ENCODE peak calls at places on chromosomes 16 and 17, in five cellular contexts. One of them, this sample, is unnamed.

GRCh38 chr17:59427425-59427921 is 96.0 kb downstream of the YPEL2 start:
- DNase-seq in fibroblast of pulmonary artery: peak; percentile 86
- DNase-seq in A549: no peak
- DNase-seq in dorsolateral prefrontal cortex: peak; percentile 55
- DNase-seq in progenitor cell of endocrine pancreas: no peak
- DNase-seq in this sample: peak; percentile 74

GRCh38 chr17:35890774-35891155 is 10.6 kb upstream of the CCL5 start:
- DNase-seq in fibroblast of pulmonary artery: no peak
- DNase-seq in A549: no peak
- DNase-seq in dorsolateral prefrontal cortex: no peak
- DNase-seq in progenitor cell of endocrine pancreas: no peak
- DNase-seq in this sample: no peak

GRCh38 chr16:19291459-19291858 is 5.9 kb downstream of the CLEC19A start:
- DNase-seq in fibroblast of pulmonary artery: peak; percentile 21
- DNase-seq in A549: no peak
- DNase-seq in dorsolateral prefrontal cortex: peak; percentile 28
- DNase-seq in progenitor cell of endocrine pancreas: no peak
- DNase-seq in this sample: no peak

GRCh38 chr16:74456290-74456625 is 35.0 kb upstream of the CLEC18B start:
- DNase-seq in fibroblast of pulmonary artery: no peak
- DNase-seq in A549: no peak
- DNase-seq in dorsolateral prefrontal cortex: no peak
- DNase-seq in progenitor cell of endocrine pancreas: no peak
- DNase-seq in this sample: no peak

GRCh38 chr17:64772845-64773299 is 110.8 kb upstream of the SMURF2 start:
- DNase-seq in fibroblast of pulmonary artery: no peak
- DNase-seq in A549: no peak
- DNase-seq in dorsolateral prefrontal cortex: no peak
- DNase-seq in progenitor cell of endocrine pancreas: no peak
- DNase-seq in this sample: no peak

GRCh38 chr16:86074651-86075487 is 175.9 kb downstream of the IRF8 start:
- DNase-seq in fibroblast of pulmonary artery: no peak
- DNase-seq in A549: no peak
- DNase-seq in dorsolateral prefrontal cortex: no peak
- DNase-seq in progenitor cell of endocrine pancreas: no peak
- DNase-seq in this sample: no peak

GRCh38 chr17:78197147-78197830 is 10.1 kb downstream of the AFMID start:
- DNase-seq in fibroblast of pulmonary artery: no peak
- DNase-seq in A549: no peak
- DNase-seq in dorsolateral prefrontal cortex: peak; percentile 41
- DNase-seq in progenitor cell of endocrine pancreas: no peak
- DNase-seq in this sample: no peak

GRCh38 chr17:47934856-47935255 is 6.5 kb upstream of the PNPO start:
- DNase-seq in fibroblast of pulmonary artery: no peak
- DNase-seq in A549: no peak
- DNase-seq in dorsolateral prefrontal cortex: no peak
- DNase-seq in progenitor cell of endocrine pancreas: no peak
- DNase-seq in this sample: no peak

GRCh38 chr17:20189322-20189721 is 180.2 kb downstream of the SPECC1 start:
- DNase-seq in fibroblast of pulmonary artery: peak; percentile 14
- DNase-seq in A549: no peak
- DNase-seq in dorsolateral prefrontal cortex: peak; percentile 83
- DNase-seq in progenitor cell of endocrine pancreas: no peak
- DNase-seq in this sample: peak; percentile 8

GRCh38 chr16:11005611-11005975 is 61.2 kb downstream of the CLEC16A start:
- DNase-seq in fibroblast of pulmonary artery: peak; percentile 31
- DNase-seq in A549: no peak
- DNase-seq in dorsolateral prefrontal cortex: no peak
- DNase-seq in progenitor cell of endocrine pancreas: no peak
- DNase-seq in this sample: peak; percentile 83

GRCh38 chr16:75931043-75931442 is 204.8 kb upstream of the CPHXL start:
- DNase-seq in fibroblast of pulmonary artery: no peak
- DNase-seq in A549: no peak
- DNase-seq in dorsolateral prefrontal cortex: no peak
- DNase-seq in progenitor cell of endocrine pancreas: no peak
- DNase-seq in this sample: peak; percentile 32

GRCh38 chr17:80252871-80253270 is 7.8 kb upstream of the RNF213 start:
- DNase-seq in fibroblast of pulmonary artery: peak; percentile 20
- DNase-seq in A549: peak; percentile 93
- DNase-seq in dorsolateral prefrontal cortex: no peak
- DNase-seq in progenitor cell of endocrine pancreas: peak; percentile 34
- DNase-seq in this sample: peak; percentile 33

GRCh38 chr16:9160551-9160911 is 69.1 kb downstream of the HAPSTR1 start:
- DNase-seq in fibroblast of pulmonary artery: no peak
- DNase-seq in A549: no peak
- DNase-seq in dorsolateral prefrontal cortex: no peak
- DNase-seq in progenitor cell of endocrine pancreas: no peak
- DNase-seq in this sample: no peak

GRCh38 chr16:55391760-55392375 is 67.9 kb downstream of the IRX6 start:
- DNase-seq in fibroblast of pulmonary artery: no peak
- DNase-seq in A549: no peak
- DNase-seq in dorsolateral prefrontal cortex: no peak
- DNase-seq in progenitor cell of endocrine pancreas: no peak
- DNase-seq in this sample: no peak

GRCh38 chr16:82945420-82946096 is 318.8 kb downstream of the CDH13 start:
- DNase-seq in fibroblast of pulmonary artery: peak; percentile 27
- DNase-seq in A549: no peak
- DNase-seq in dorsolateral prefrontal cortex: no peak
- DNase-seq in progenitor cell of endocrine pancreas: no peak
- DNase-seq in this sample: no peak

GRCh38 chr17:79148584-79148983 is 74.0 kb downstream of the ENGASE start:
- DNase-seq in fibroblast of pulmonary artery: no peak
- DNase-seq in A549: no peak
- DNase-seq in dorsolateral prefrontal cortex: no peak
- DNase-seq in progenitor cell of endocrine pancreas: no peak
- DNase-seq in this sample: no peak

GRCh38 chr16:84484579-84485254 is 19.7 kb downstream of the MEAK7 start:
- DNase-seq in fibroblast of pulmonary artery: peak; percentile 74
- DNase-seq in A549: peak; percentile 47
- DNase-seq in dorsolateral prefrontal cortex: peak; percentile 69
- DNase-seq in progenitor cell of endocrine pancreas: peak; percentile 47
- DNase-seq in this sample: peak; percentile 85

GRCh38 chr17:2259769-2260536 is 43.6 kb downstream of the SMG6 start:
- DNase-seq in fibroblast of pulmonary artery: peak; percentile 26
- DNase-seq in A549: no peak
- DNase-seq in dorsolateral prefrontal cortex: peak; percentile 7
- DNase-seq in progenitor cell of endocrine pancreas: no peak
- DNase-seq in this sample: no peak

GRCh38 chr17:51260960-51261958 is 913 bp downstream of the UTP18 start:
- DNase-seq in fibroblast of pulmonary artery: peak; percentile 27
- DNase-seq in A549: peak; percentile 58
- DNase-seq in dorsolateral prefrontal cortex: peak; percentile 66
- DNase-seq in progenitor cell of endocrine pancreas: peak; percentile 65
- DNase-seq in this sample: no peak

GRCh38 chr16:23901178-23902131 is 65.7 kb downstream of the PRKCB start:
- DNase-seq in fibroblast of pulmonary artery: no peak
- DNase-seq in A549: no peak
- DNase-seq in dorsolateral prefrontal cortex: no peak
- DNase-seq in progenitor cell of endocrine pancreas: no peak
- DNase-seq in this sample: no peak

GRCh38 chr17:9622961-9623360 is 22.4 kb upstream of the USP43 start:
- DNase-seq in fibroblast of pulmonary artery: no peak
- DNase-seq in A549: no peak
- DNase-seq in dorsolateral prefrontal cortex: no peak
- DNase-seq in progenitor cell of endocrine pancreas: no peak
- DNase-seq in this sample: no peak

GRCh38 chr16:35207059-35207999 is 1747.9 kb downstream of the TP53TG3F start:
- DNase-seq in fibroblast of pulmonary artery: no peak
- DNase-seq in A549: no peak
- DNase-seq in dorsolateral prefrontal cortex: no peak
- DNase-seq in progenitor cell of endocrine pancreas: no peak
- DNase-seq in this sample: no peak

GRCh38 chr17:80834896-80835281 is 156.8 kb upstream of the CHMP6 start:
- DNase-seq in fibroblast of pulmonary artery: no peak
- DNase-seq in A549: no peak
- DNase-seq in dorsolateral prefrontal cortex: no peak
- DNase-seq in progenitor cell of endocrine pancreas: no peak
- DNase-seq in this sample: no peak

GRCh38 chr17:78995761-78996451 is 13.7 kb downstream of the CANT1 start:
- DNase-seq in fibroblast of pulmonary artery: no peak
- DNase-seq in A549: no peak
- DNase-seq in dorsolateral prefrontal cortex: no peak
- DNase-seq in progenitor cell of endocrine pancreas: no peak
- DNase-seq in this sample: no peak

GRCh38 chr16:89721644-89722391 is 481 bp downstream of the ZNF276 start:
- DNase-seq in fibroblast of pulmonary artery: peak; percentile 61
- DNase-seq in A549: peak; percentile 42
- DNase-seq in dorsolateral prefrontal cortex: peak; percentile 30
- DNase-seq in progenitor cell of endocrine pancreas: no peak
- DNase-seq in this sample: peak; percentile 78

GRCh38 chr17:42781639-42782401 is 1.4 kb downstream of the WNK4 start:
- DNase-seq in fibroblast of pulmonary artery: no peak
- DNase-seq in A549: no peak
- DNase-seq in dorsolateral prefrontal cortex: no peak
- DNase-seq in progenitor cell of endocrine pancreas: no peak
- DNase-seq in this sample: no peak

GRCh38 chr16:16120382-16121184 is 102.7 kb downstream of the ABCC6 start:
- DNase-seq in fibroblast of pulmonary artery: peak; percentile 48
- DNase-seq in A549: no peak
- DNase-seq in dorsolateral prefrontal cortex: peak; percentile 71
- DNase-seq in progenitor cell of endocrine pancreas: no peak
- DNase-seq in this sample: peak; percentile 13

GRCh38 chr17:60602385-60602742 is 2.4 kb downstream of the PPM1D start:
- DNase-seq in fibroblast of pulmonary artery: no peak
- DNase-seq in A549: no peak
- DNase-seq in dorsolateral prefrontal cortex: no peak
- DNase-seq in progenitor cell of endocrine pancreas: no peak
- DNase-seq in this sample: no peak

GRCh38 chr17:60602871-60603270 is 2.9 kb downstream of the PPM1D start:
- DNase-seq in fibroblast of pulmonary artery: no peak
- DNase-seq in A549: no peak
- DNase-seq in dorsolateral prefrontal cortex: no peak
- DNase-seq in progenitor cell of endocrine pancreas: no peak
- DNase-seq in this sample: no peak

GRCh38 chr17:60600490-60601431 is 768 bp downstream of the PPM1D start:
- DNase-seq in fibroblast of pulmonary artery: peak; percentile 90
- DNase-seq in A549: peak; percentile 97
- DNase-seq in dorsolateral prefrontal cortex: peak; percentile 76
- DNase-seq in progenitor cell of endocrine pancreas: peak; percentile 34
- DNase-seq in this sample: peak; percentile 93

GRCh38 chr17:60599620-60600489 is at the start of gene PPM1D:
- DNase-seq in fibroblast of pulmonary artery: peak; percentile 99
- DNase-seq in A549: peak; percentile 99
- DNase-seq in dorsolateral prefrontal cortex: peak; percentile 99
- DNase-seq in progenitor cell of endocrine pancreas: peak; percentile 96
- DNase-seq in this sample: peak; percentile 100

GRCh38 chr17:60601443-60602384 is 1.7 kb downstream of the PPM1D start:
- DNase-seq in fibroblast of pulmonary artery: peak; percentile 90
- DNase-seq in A549: peak; percentile 54
- DNase-seq in dorsolateral prefrontal cortex: peak; percentile 30
- DNase-seq in progenitor cell of endocrine pancreas: peak; percentile 23
- DNase-seq in this sample: peak; percentile 91
- TF ChIP-seq CTCF in fibroblast of pulmonary artery: no peak
- TF ChIP-seq CTCF in A549: peak; percentile 9
- TF ChIP-seq CTCF in dorsolateral prefrontal cortex: peak; percentile 15
- TF ChIP-seq CTCF in progenitor cell of endocrine pancreas: peak; percentile 2
- TF ChIP-seq CTCF in this sample: no peak

DNA sequence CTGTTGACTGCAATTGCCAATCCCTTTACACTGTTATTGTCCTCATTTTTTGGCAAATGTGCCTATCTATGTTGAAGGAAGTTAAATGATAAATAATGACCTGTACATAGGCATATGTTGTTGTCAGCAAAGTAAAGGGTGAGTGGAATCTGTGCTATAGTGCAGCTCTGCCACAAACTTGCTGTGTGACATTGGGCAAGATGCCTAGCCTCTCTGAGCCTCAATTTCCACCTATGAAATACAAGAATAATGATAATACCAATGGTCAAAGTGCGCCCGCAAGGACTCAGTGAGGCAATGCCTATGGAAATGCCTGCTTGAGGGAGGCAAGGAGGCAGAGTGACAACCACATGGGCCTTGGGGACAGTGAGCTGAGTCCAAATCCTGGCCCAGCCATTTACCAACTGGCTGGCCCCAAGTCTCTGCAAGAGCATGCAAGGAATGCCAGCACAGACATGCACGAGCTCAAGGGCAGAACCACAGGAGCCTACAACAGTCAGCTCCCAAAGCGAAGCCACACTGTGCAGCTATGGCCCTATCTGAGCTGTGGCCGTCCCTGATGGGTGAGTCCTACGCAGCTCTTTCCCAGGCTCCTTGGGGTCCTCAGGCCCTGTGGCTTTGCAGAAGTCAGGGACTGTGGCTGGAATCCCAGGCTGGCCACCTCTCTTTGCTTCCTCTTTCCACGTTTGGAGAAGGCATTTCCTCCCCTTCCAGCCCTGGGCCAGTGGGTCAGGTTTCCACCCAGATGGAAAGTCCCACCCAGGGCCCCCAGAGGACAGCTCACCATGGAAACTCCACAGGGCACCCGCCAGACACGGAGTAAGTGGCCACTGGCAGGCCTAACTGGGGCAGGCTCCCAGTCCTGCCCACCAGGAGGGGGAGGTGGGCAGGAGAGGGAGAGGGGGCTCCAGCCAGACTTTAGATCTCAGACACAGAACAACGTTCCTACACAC is 82.1 kb downstream of the ZNF423 start:
- DNase-seq in fibroblast of pulmonary artery: no peak
- DNase-seq in A549: no peak
- DNase-seq in dorsolateral prefrontal cortex: no peak
- DNase-seq in progenitor cell of endocrine pancreas: no peak
- DNase-seq in this sample: no peak
- TF ChIP-seq CTCF in fibroblast of pulmonary artery: no peak
- TF ChIP-seq CTCF in A549: no peak
- TF ChIP-seq CTCF in dorsolateral prefrontal cortex: no peak
- TF ChIP-seq CTCF in progenitor cell of endocrine pancreas: no peak
- TF ChIP-seq CTCF in this sample: no peak

GRCh38 chr17:17766351-17767095 is 70.3 kb downstream of the SREBF1 start:
- DNase-seq in fibroblast of pulmonary artery: no peak
- DNase-seq in A549: no peak
- DNase-seq in dorsolateral prefrontal cortex: no peak
- DNase-seq in progenitor cell of endocrine pancreas: no peak
- DNase-seq in this sample: peak; percentile 49
- TF ChIP-seq CTCF in fibroblast of pulmonary artery: no peak
- TF ChIP-seq CTCF in A549: no peak
- TF ChIP-seq CTCF in dorsolateral prefrontal cortex: peak; percentile 13
- TF ChIP-seq CTCF in progenitor cell of endocrine pancreas: no peak
- TF ChIP-seq CTCF in this sample: no peak

DNA sequence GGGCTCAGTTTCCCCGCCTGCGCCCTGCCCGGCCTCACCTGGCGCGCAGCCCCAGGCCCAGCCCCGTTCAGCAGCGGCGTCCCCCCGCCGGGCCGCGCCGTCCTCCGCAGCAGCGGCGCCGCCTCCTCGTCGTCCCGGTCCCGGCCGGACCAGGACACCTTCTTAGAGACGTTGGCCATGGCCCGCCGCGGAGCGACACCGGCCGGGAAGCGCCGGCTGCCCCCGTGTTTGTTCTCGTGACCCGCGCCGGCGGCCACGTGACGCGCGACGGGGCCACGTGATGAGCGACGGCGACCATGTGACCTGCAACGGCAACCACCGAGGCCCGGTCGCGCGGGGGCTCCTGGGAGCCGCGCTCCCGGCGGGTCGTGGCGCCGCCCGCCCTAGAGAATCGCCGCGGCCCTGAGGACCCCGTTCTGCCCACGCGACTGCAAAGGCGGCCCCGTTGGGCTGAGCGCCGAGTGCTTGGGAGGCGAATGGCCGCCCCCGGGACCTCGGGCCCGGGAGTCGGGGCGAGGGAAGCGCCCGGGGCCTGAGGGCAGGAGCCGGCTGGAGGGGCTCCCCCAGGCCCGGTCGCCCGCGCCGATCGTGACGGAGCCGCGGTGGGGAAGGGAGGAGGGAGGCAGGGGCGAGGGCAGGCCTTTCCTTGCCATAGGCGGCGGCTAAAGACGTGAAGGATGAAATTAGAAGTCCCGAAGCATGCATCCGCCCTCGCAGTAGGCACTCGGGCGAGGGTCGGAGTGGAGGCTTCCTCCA is at the start of gene CLCN7:
- DNase-seq in fibroblast of pulmonary artery: peak; percentile 88
- DNase-seq in A549: peak; percentile 95
- DNase-seq in dorsolateral prefrontal cortex: peak; percentile 74
- DNase-seq in progenitor cell of endocrine pancreas: peak; percentile 80
- DNase-seq in this sample: peak; percentile 88
- TF ChIP-seq CTCF in fibroblast of pulmonary artery: no peak
- TF ChIP-seq CTCF in A549: no peak
- TF ChIP-seq CTCF in dorsolateral prefrontal cortex: peak; percentile 36
- TF ChIP-seq CTCF in progenitor cell of endocrine pancreas: no peak
- TF ChIP-seq CTCF in this sample: no peak